ENCODE peak calls at places on chromosomes 3 and 15, in five cellular contexts. F is ELR; V is activated CD8-positive, alpha-beta memory T cell treated with anti-CD3 and anti-CD28 coated beads for 4 hours; M is GM12878; R is NCI-H460. A is an unnamed sample.

GRCh38 chr3:132135628-132136333 is 101.0 kb upstream of the CPNE4 start:
- DNase-seq in F (peak; percentile 99), V (no peak), M (no peak), R (peak; percentile 81), A (peak; percentile 3)

GRCh38 chr3:127655641-127656040 is 17.1 kb upstream of the ABTB1 start:
- DNase-seq in F (peak; percentile 45), V (no peak), M (no peak), R (no peak), A (no peak)

GRCh38 chr15:36696191-36696590 is 116.8 kb downstream of the CDIN1 start:
- DNase-seq in F (no peak), V (no peak), M (no peak), R (no peak), A (no peak)

GRCh38 chr3:51669241-51670052 is 1.6 kb upstream of the TEX264 start:
- DNase-seq in F (peak; percentile 86), V (peak; percentile 62), M (no peak), R (peak; percentile 67), A (peak; percentile 75)

GRCh38 chr3:16842710-16843270 is 42.0 kb upstream of the PLCL2 start:
- DNase-seq in F (no peak), V (no peak), M (no peak), R (no peak), A (no peak)

GRCh38 chr3:58336135-58336882 is 3.6 kb downstream of the PXK start:
- DNase-seq in F (peak; percentile 94), V (no peak), M (no peak), R (no peak), A (no peak)

GRCh38 chr3:141690366-141691072 is 47.6 kb upstream of the RNF7 start:
- DNase-seq in F (peak; percentile 9), V (no peak), M (no peak), R (no peak), A (no peak)

GRCh38 chr3:43366880-43367279 is 80.5 kb downstream of the SNRK start:
- DNase-seq in F (no peak), V (no peak), M (no peak), R (no peak), A (no peak)

GRCh38 chr15:71115567-71116351 is 488 bp downstream of the THSD4 start:
- DNase-seq in F (peak; percentile 70), V (no peak), M (no peak), R (peak; percentile 24), A (no peak)

GRCh38 chr3:119350114-119350513 is 55.9 kb downstream of the ARHGAP31 start:
- DNase-seq in F (peak; percentile 17), V (no peak), M (no peak), R (no peak), A (no peak)

GRCh38 chr3:138329984-138330293 is 288 bp upstream of the NME9 start:
- DNase-seq in F (no peak), V (no peak), M (no peak), R (no peak), A (no peak)

GRCh38 chr15:68488966-68489365 is 57.0 kb upstream of the ITGA11 start:
- DNase-seq in F (no peak), V (no peak), M (no peak), R (no peak), A (no peak)

GRCh38 chr3:34237946-34238345 is 439.5 kb downstream of the PDCD6IP start:
- DNase-seq in F (no peak), V (no peak), M (no peak), R (no peak), A (no peak)

GRCh38 chr3:139157161-139157932 is 112.7 kb upstream of the PRR23C start:
- DNase-seq in F (no peak), V (no peak), M (no peak), R (no peak), A (no peak)

GRCh38 chr3:187739561-187740445 is 5.5 kb downstream of the BCL6 start:
- DNase-seq in F (peak; percentile 87), V (peak; percentile 66), M (no peak), R (peak; percentile 57), A (peak; percentile 60)

GRCh38 chr15:90826886-90827435 is 41.4 kb upstream of the FURIN start:
- DNase-seq in F (no peak), V (no peak), M (no peak), R (no peak), A (no peak)

GRCh38 chr3:96719921-96720320 is 94.5 kb upstream of the EPHA6 start:
- DNase-seq in F (no peak), V (no peak), M (no peak), R (no peak), A (no peak)

GRCh38 chr3:143158549-143158988 is 39.0 kb downstream of the CHST2 start:
- DNase-seq in F (peak; percentile 61), V (no peak), M (peak; percentile 67), R (no peak), A (no peak)

GRCh38 chr15:53695365-53695764 is 64.1 kb downstream of the WDR72 start:
- DNase-seq in F (no peak), V (no peak), M (no peak), R (no peak), A (no peak)

GRCh38 chr15:40486066-40486770 is 15.4 kb downstream of the CHST14 start:
- DNase-seq in F (no peak), V (no peak), M (no peak), R (no peak), A (no peak)

GRCh38 chr3:108006077-108006675 is 84.7 kb downstream of the CD47 start:
- DNase-seq in F (no peak), V (no peak), M (no peak), R (no peak), A (no peak)

GRCh38 chr3:106337116-106337515 is 468.3 kb upstream of the CBLB start:
- DNase-seq in F (peak; percentile 43), V (no peak), M (no peak), R (no peak), A (peak; percentile 44)

GRCh38 chr15:82873000-82873680 is 63.7 kb downstream of the WHAMM start:
- DNase-seq in F (no peak), V (no peak), M (no peak), R (no peak), A (no peak)

GRCh38 chr3:50639055-50639494 is 22.1 kb downstream of the MAPKAPK3 start:
- DNase-seq in F (peak; percentile 75), V (no peak), M (no peak), R (no peak), A (no peak)

GRCh38 chr3:5917932-5918331 is 730.4 kb downstream of the EDEM1 start:
- DNase-seq in F (no peak), V (no peak), M (no peak), R (no peak), A (no peak)

GRCh38 chr3:186261638-186262037 is 100.4 kb downstream of the DGKG start:
- DNase-seq in F (peak; percentile 54), V (no peak), M (no peak), R (no peak), A (no peak)

GRCh38 chr3:17301271-17301670 is 416.5 kb downstream of the PLCL2 start:
- DNase-seq in F (no peak), V (no peak), M (no peak), R (no peak), A (no peak)

GRCh38 chr15:62900071-62900812 is 142.3 kb upstream of the TPM1 start:
- DNase-seq in F (no peak), V (no peak), M (no peak), R (peak; percentile 27), A (no peak)

GRCh38 chr3:11091088-11091590 is 63.2 kb upstream of the HRH1 start:
- DNase-seq in F (no peak), V (no peak), M (no peak), R (no peak), A (no peak)

GRCh38 chr15:41521614-41522013 is 8.0 kb upstream of the LTK start:
- DNase-seq in F (no peak), V (no peak), M (no peak), R (no peak), A (no peak)

GRCh38 chr3:176987901-176988300 is 209.4 kb downstream of the TBL1XR1 start:
- DNase-seq in F (no peak), V (no peak), M (no peak), R (no peak), A (no peak)

GRCh38 chr15:64288577-64288976 is 67.4 kb downstream of the CSNK1G1 start:
- DNase-seq in F (peak; percentile 75), V (no peak), M (no peak), R (no peak), A (no peak)

GRCh38 chr15:97995881-97996603 is 35.5 kb downstream of the ARRDC4 start:
- DNase-seq in F (peak; percentile 42), V (no peak), M (no peak), R (peak; percentile 6), A (no peak)

GRCh38 chr15:92672102-92672501 is 16.5 kb upstream of the FAM174B start:
- DNase-seq in F (no peak), V (no peak), M (no peak), R (no peak), A (no peak)

GRCh38 chr3:148957586-148957985 is 33.8 kb upstream of the GYG1 start:
- DNase-seq in F (peak; percentile 20), V (no peak), M (no peak), R (no peak), A (peak; percentile 8)

GRCh38 chr15:87219650-87220615 is 1036.6 kb downstream of the NTRK3 start:
- DNase-seq in F (peak; percentile 89), V (no peak), M (no peak), R (no peak), A (no peak)

GRCh38 chr3:39870706-39871105 is 61.3 kb downstream of the MYRIP start:
- DNase-seq in F (peak; percentile 14), V (no peak), M (no peak), R (no peak), A (no peak)

GRCh38 chr15:93152264-93152884 is 63.4 kb upstream of the RGMA start:
- DNase-seq in F (no peak), V (peak; percentile 43), M (no peak), R (no peak), A (no peak)

A was measured in HCT116.